ENCODE peak calls at places on chromosome 5, in six cellular contexts. V, H, Y, P, I and S are unnamed samples.
A peak's percentile ranks its signal among the peaks of the same experiment; 100 is the strongest.

GRCh38 chr5:141149812-141150211 is at the start of gene PCDHB6:
- DNase-seq in V (no peak), H (no peak), Y (no peak), P (no peak), I (no peak), S (no peak)

GRCh38 chr5:152689275-152689711 is 284.2 kb upstream of the NMUR2 start:
- DNase-seq in V (no peak), H (no peak), Y (no peak), P (no peak), I (no peak), S (no peak)

GRCh38 chr5:179343902-179344300 is 1.4 kb downstream of the ADAMTS2 start:
- DNase-seq in V (no peak), H (peak; percentile 28), Y (no peak), P (no peak), I (no peak), S (no peak)

GRCh38 chr5:180647465-180647864 is 1.9 kb downstream of the FLT4 start:
- DNase-seq in V (no peak), H (no peak), Y (no peak), P (no peak), I (peak; percentile 37), S (no peak)

GRCh38 chr5:124755565-124755964 is 9.1 kb upstream of the ZNF608 start:
- DNase-seq in V (no peak), H (peak; percentile 18), Y (no peak), P (no peak), I (peak; percentile 69), S (peak; percentile 57)

GRCh38 chr5:81852277-81853004 is 101.5 kb upstream of the SSBP2 start:
- DNase-seq in V (peak; percentile 5), H (peak; percentile 24), Y (peak; percentile 29), P (no peak), I (peak; percentile 49), S (no peak)

GRCh38 chr5:61052870-61053269 is 107.9 kb downstream of the NDUFAF2 start:
- DNase-seq in V (no peak), H (no peak), Y (peak; percentile 44), P (no peak), I (no peak), S (no peak)

GRCh38 chr5:61132559-61132958 is 29.7 kb downstream of the SMIM15 start:
- DNase-seq in V (no peak), H (no peak), Y (peak; percentile 15), P (no peak), I (no peak), S (no peak)

GRCh38 chr5:76591366-76591765 is 31.8 kb downstream of the F2RL2 start:
- DNase-seq in V (no peak), H (no peak), Y (no peak), P (no peak), I (no peak), S (no peak)

GRCh38 chr5:52725065-52725746 is 62.5 kb upstream of the ITGA1 start:
- DNase-seq in V (no peak), H (no peak), Y (no peak), P (no peak), I (no peak), S (no peak)

GRCh38 chr5:74392698-74393431 is 247.7 kb downstream of the ENC1 start:
- DNase-seq in V (no peak), H (no peak), Y (no peak), P (no peak), I (no peak), S (no peak)

GRCh38 chr5:109354761-109355160 is 55.0 kb downstream of the PJA2 start:
- DNase-seq in V (no peak), H (no peak), Y (no peak), P (no peak), I (no peak), S (no peak)

GRCh38 chr5:98581416-98581999 is 192.0 kb upstream of the RGMB start:
- DNase-seq in V (no peak), H (no peak), Y (no peak), P (no peak), I (no peak), S (no peak)

GRCh38 chr5:146026307-146027010 is 78.9 kb downstream of the PLAC8L1 start:
- DNase-seq in V (no peak), H (no peak), Y (no peak), P (no peak), I (no peak), S (no peak)

GRCh38 chr5:108148715-108149139 is 233.2 kb downstream of the FBXL17 start:
- DNase-seq in V (no peak), H (no peak), Y (no peak), P (no peak), I (no peak), S (no peak)

GRCh38 chr5:54825005-54825404 is 160.4 kb downstream of the ESM1 start:
- DNase-seq in V (no peak), H (no peak), Y (no peak), P (no peak), I (no peak), S (no peak)

GRCh38 chr5:84783003-84783402 is 398.3 kb upstream of the EDIL3 start:
- DNase-seq in V (no peak), H (no peak), Y (no peak), P (no peak), I (no peak), S (no peak)

GRCh38 chr5:115170924-115171510 is 1.3 kb upstream of the TRIM36 start:
- DNase-seq in V (no peak), H (no peak), Y (no peak), P (no peak), I (no peak), S (no peak)

GRCh38 chr5:38673671-38674071 is 117.2 kb upstream of the LIFR start:
- DNase-seq in V (no peak), H (no peak), Y (no peak), P (no peak), I (no peak), S (no peak)

GRCh38 chr5:77076961-77077820 is 9.9 kb downstream of the ZBED3 start:
- DNase-seq in V (no peak), H (peak; percentile 57), Y (peak; percentile 11), P (no peak), I (peak; percentile 69), S (peak; percentile 35)

GRCh38 chr5:180070726-180071417 is 687 bp downstream of the RNF130 start:
- DNase-seq in V (peak; percentile 27), H (no peak), Y (no peak), P (peak; percentile 81), I (no peak), S (peak; percentile 42)

GRCh38 chr5:120396186-120396585 is 67.9 kb upstream of the PRR16 start:
- DNase-seq in V (no peak), H (no peak), Y (no peak), P (no peak), I (no peak), S (no peak)

GRCh38 chr5:72233835-72234234 is 86.2 kb downstream of the MRPS27 start:
- DNase-seq in V (no peak), H (no peak), Y (no peak), P (no peak), I (no peak), S (no peak)

GRCh38 chr5:72234898-72235297 is 85.1 kb downstream of the MRPS27 start:
- DNase-seq in V (no peak), H (no peak), Y (no peak), P (no peak), I (no peak), S (no peak)

GRCh38 chr5:72232838-72233237 is 87.2 kb downstream of the MRPS27 start:
- DNase-seq in V (no peak), H (no peak), Y (no peak), P (no peak), I (no peak), S (no peak)

GRCh38 chr5:72235725-72236124 is 84.3 kb downstream of the MRPS27 start:
- DNase-seq in V (no peak), H (no peak), Y (no peak), P (no peak), I (no peak), S (no peak)

DNA sequence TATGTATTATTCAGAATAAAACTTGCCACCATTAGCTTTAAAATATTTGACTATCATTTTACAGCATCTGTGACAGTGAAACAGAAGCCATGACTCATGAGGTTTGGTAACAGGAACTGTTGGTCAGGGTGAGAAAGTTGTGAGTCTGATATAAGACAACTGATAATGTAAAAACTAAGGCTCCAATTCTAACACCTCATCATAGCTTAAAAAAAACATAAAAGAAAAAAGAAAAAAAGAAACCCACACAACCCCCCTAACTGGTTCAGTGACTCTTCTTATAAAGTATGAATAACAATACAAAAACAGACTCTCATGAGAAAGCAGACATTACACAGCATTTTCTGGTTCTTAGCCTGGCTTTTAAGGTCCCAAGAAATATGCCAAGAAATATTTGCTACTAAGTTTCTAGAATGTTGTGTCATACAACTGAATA is 85.8 kb downstream of the MRPS27 start:
- DNase-seq in V (no peak), H (no peak), Y (no peak), P (no peak), I (no peak), S (no peak)
- H3K27ac ChIP-seq in V (peak overlapping the region; percentile 56), H (no peak overlapping the region), Y (no peak overlapping the region), P (no peak overlapping the region), I (no peak overlapping the region), S (no peak overlapping the region)

DNA sequence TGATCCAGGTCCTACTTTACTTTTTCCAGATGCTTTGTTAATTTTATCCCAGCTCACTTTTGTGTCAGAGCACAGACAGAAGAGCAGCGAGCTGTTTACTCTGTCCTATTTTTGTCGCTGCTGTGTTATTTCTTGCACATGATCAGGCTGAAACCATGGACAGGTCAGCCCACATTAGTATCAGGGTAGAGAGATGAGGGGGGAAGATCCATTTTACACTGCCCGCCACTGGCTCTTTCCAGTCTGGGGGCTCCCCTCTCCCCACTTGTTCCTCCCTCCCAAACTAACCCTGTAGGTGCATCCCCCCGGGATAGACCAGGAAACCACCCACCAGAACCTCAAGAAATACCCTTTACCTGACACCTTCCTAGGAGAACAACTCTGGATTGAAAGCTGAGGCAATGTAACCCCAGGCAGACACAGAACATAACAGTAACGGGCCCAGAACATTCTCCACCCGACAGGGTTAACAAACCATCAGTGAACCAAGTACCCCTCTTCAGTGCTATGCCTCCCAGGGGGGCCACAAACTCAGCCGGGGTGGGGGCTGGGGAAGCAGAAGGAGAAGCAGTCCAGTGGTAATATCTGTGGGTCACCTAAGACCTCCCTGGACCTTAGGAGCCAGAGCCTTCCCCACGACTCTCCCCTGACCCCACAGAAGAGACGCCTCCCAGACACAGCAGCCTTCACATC is 10.3 kb downstream of the VDAC1 start:
- DNase-seq in V (no peak), H (no peak), Y (no peak), P (no peak), I (peak; percentile 6), S (no peak)
- H3K27ac ChIP-seq in V (peak overlapping the region; percentile 100), H (no peak overlapping the region), Y (peak overlapping the region; percentile 31), P (no peak overlapping the region), I (no peak overlapping the region), S (no peak overlapping the region)

GRCh38 chr5:79613571-79613970 is 1.3 kb downstream of the TENT2 start:
- DNase-seq in V (no peak), H (no peak), Y (no peak), P (no peak), I (no peak), S (no peak)
- H3K27ac ChIP-seq in V (peak overlapping the region; percentile 98), H (no peak overlapping the region), Y (no peak overlapping the region), P (no peak overlapping the region), I (no peak overlapping the region), S (no peak overlapping the region)

DNA sequence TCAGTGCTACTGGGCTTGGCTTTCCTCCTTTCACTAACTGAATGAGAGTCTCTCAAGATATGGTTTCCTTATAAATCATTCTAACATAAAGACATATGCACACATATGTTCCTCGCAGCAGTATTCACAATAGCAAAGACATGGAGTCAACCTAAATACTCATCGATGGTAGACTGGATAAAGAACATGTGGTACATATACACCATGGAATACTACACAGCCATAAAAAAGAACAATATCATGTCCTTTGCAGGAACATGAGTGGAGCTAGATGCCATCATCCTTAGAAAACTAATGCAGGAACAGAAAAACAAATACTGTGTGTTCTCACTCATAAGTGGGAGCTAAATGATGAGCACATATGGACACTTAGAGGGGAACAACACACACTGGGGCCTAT is 32.5 kb upstream of the HMHB1 start:
- DNase-seq in V (no peak), H (no peak), Y (no peak), P (no peak), I (no peak), S (no peak)
- H3K27ac ChIP-seq in V (no peak overlapping the region), H (no peak overlapping the region), Y (no peak overlapping the region), P (no peak overlapping the region), I (no peak overlapping the region), S (no peak overlapping the region)